ENCODE peak calls at places on chromosomes 12 and 14, in nine cellular contexts. X is cardiac muscle cell, C is Karpas-422, A is left ventricle myocardium inferior, W is heart left ventricle, R is stomach, Q is GM23338, G is astrocyte, I is SK-N-SH. U is an unnamed sample.

GRCh38 chr14:60327447-60328331 is 78.7 kb downstream of the PPM1A start:
- DNase-seq in Q (peak; percentile 69), R (peak; percentile 56), C (peak; percentile 97), I (peak; percentile 38), X (peak; percentile 45), A (peak; percentile 19), G (peak; percentile 11), W (peak; percentile 18), U (no peak)

GRCh38 chr14:28768549-28768870 is 1.9 kb downstream of the FOXG1 start:
- DNase-seq in G (no peak), R (no peak), A (no peak), I (no peak), W (no peak), X (no peak), C (no peak), Q (no peak), U (no peak)

GRCh38 chr14:53968756-53969155 is 12.1 kb upstream of the BMP4 start:
- DNase-seq in I (no peak), A (no peak), Q (no peak), W (no peak), X (no peak), R (no peak), G (no peak), C (no peak), U (no peak)

GRCh38 chr12:92649511-92650227 is 53.1 kb upstream of the PLEKHG7 start:
- DNase-seq in Q (peak; percentile 87), A (no peak), I (peak; percentile 65), W (peak; percentile 43), G (peak; percentile 80), R (peak; percentile 46), C (peak; percentile 74), X (peak; percentile 92), U (peak; percentile 76)

GRCh38 chr14:68172664-68173063 is 353.1 kb downstream of the RAD51B start:
- DNase-seq in R (no peak), Q (no peak), C (no peak), X (no peak), A (no peak), W (no peak), G (peak; percentile 64), I (no peak), U (peak; percentile 34)

GRCh38 chr12:132259364-132259871 is 70.0 kb downstream of the GALNT9 start:
- DNase-seq in I (no peak), R (no peak), W (no peak), G (no peak), C (no peak), X (peak; percentile 40), A (no peak), Q (no peak), U (no peak)

GRCh38 chr12:92002673-92003382 is 142.8 kb downstream of the BTG1 start:
- DNase-seq in A (no peak), I (peak; percentile 43), R (no peak), W (no peak), C (no peak), Q (no peak), G (peak; percentile 8), X (peak; percentile 57), U (no peak)

GRCh38 chr12:5114436-5114835 is 70.8 kb downstream of the KCNA5 start:
- DNase-seq in G (no peak), A (no peak), X (no peak), R (no peak), C (no peak), I (no peak), Q (no peak), W (no peak), U (no peak)

GRCh38 chr12:59649203-59649602 is 53.4 kb downstream of the SLC16A7 start:
- DNase-seq in I (no peak), W (no peak), Q (no peak), R (no peak), X (peak; percentile 22), A (no peak), C (no peak), G (no peak), U (no peak)

GRCh38 chr12:52216807-52217206 is 16.2 kb upstream of the KRT7 start:
- DNase-seq in W (no peak), G (no peak), I (no peak), R (peak; percentile 68), X (no peak), C (no peak), A (no peak), Q (no peak), U (no peak)

GRCh38 chr14:76490735-76491134 is 114.8 kb downstream of the ESRRB start:
- DNase-seq in C (no peak), R (no peak), I (no peak), A (no peak), Q (no peak), G (no peak), X (no peak), W (no peak), U (no peak)

GRCh38 chr14:88553886-88554457 is 835 bp downstream of the PTPN21 start:
- DNase-seq in W (no peak), G (peak; percentile 22), X (peak; percentile 32), C (no peak), R (no peak), Q (peak; percentile 15), I (no peak), A (no peak), U (no peak)

GRCh38 chr12:116919247-116919671 is 8.5 kb downstream of the FBXW8 start:
- DNase-seq in A (no peak), G (no peak), Q (no peak), R (no peak), X (no peak), I (no peak), C (peak; percentile 88), W (no peak), U (no peak)

GRCh38 chr12:96274331-96274730 is 80.2 kb downstream of the ELK3 start:
- DNase-seq in X (no peak), G (peak; percentile 75), Q (no peak), I (no peak), C (no peak), R (no peak), A (no peak), W (no peak), U (no peak)

GRCh38 chr12:132296063-132296462 is 33.3 kb downstream of the GALNT9 start:
- DNase-seq in C (no peak), X (no peak), W (no peak), R (no peak), A (no peak), G (no peak), I (no peak), Q (no peak), U (no peak)

GRCh38 chr14:76473381-76474263 is 97.7 kb downstream of the ESRRB start:
- DNase-seq in Q (peak; percentile 56), I (no peak), W (peak; percentile 64), A (peak; percentile 49), G (peak; percentile 6), R (no peak), X (peak; percentile 17), C (no peak), U (no peak)

GRCh38 chr12:2976581-2976996 is 17.4 kb downstream of the TEAD4 start:
- DNase-seq in R (no peak), C (no peak), I (peak; percentile 75), Q (peak; percentile 38), G (no peak), W (no peak), X (peak; percentile 30), A (no peak), U (no peak)

GRCh38 chr12:112833939-112834338 is 42.4 kb downstream of the RPH3A start:
- DNase-seq in G (no peak), R (no peak), Q (no peak), W (no peak), A (no peak), X (no peak), I (no peak), C (no peak), U (no peak)
- H3K4me1 ChIP-seq in G (peaks cover 21% of the 10 kb centered on the region), R (no peaks in the 10 kb centered on the region), Q (peaks cover 5% of the 10 kb centered on the region), W (no peaks in the 10 kb centered on the region), A (no peaks in the 10 kb centered on the region), X (no peaks in the 10 kb centered on the region), I (peaks cover 21% of the 10 kb centered on the region), C (peaks cover under 1% of the 10 kb centered on the region), U (no peaks in the 10 kb centered on the region)

GRCh38 chr14:52352546-52352945 is 38.4 kb downstream of the PTGER2 start:
- DNase-seq in I (no peak), R (no peak), G (no peak), A (no peak), C (no peak), W (no peak), X (no peak), Q (no peak), U (no peak)
- H3K4me1 ChIP-seq in I (peaks cover 30% of the 10 kb centered on the region), R (peaks cover 5% of the 10 kb centered on the region), G (peaks cover 47% of the 10 kb centered on the region), A (peaks cover 17% of the 10 kb centered on the region), C (no peaks in the 10 kb centered on the region), W (no peaks in the 10 kb centered on the region), X (peaks cover 5% of the 10 kb centered on the region), Q (no peaks in the 10 kb centered on the region), U (no peaks in the 10 kb centered on the region)

DNA sequence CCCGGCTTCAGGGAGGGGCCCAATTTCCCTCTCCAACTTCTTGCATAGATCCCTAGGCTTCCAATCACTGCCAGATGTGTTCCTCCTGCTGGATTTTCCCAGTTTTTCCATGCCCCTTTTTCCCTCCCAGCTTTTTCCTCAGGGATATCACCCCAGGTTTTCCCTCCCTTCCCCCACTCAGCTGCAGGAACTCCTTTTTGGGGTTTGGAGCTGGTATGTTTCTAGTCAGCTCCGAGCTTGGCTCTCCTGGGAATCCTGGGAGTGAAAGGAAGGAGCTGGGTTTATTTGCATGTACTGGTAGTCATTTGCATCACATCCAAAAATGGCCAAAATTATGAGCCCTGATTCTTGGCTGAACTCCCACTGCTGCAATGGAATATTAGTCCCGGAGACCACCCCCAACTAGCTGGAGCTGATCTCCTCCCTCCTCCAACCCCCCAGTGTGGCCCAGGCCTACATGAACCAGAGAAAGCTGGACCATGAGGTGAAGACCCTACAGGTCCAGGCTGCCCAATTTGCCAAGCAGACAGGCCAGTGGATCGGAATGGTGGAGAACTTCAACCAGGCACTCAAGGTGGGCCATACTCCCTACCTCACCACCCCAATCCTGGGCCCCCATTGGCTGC is 1.4 kb upstream of the RDH5 start:
- DNase-seq in Q (peak; percentile 22), I (no peak), C (no peak), W (no peak), A (no peak), G (no peak), X (peak; percentile 50), R (no peak), U (no peak)
- H3K4me1 ChIP-seq in Q (peaks cover 37% of the 10 kb centered on the region), I (peaks cover 29% of the 10 kb centered on the region), C (peaks cover 34% of the 10 kb centered on the region), W (peaks cover 61% of the 10 kb centered on the region), A (peaks cover 87% of the 10 kb centered on the region), G (peaks cover 65% of the 10 kb centered on the region), X (peaks cover 6% of the 10 kb centered on the region), R (peaks cover 76% of the 10 kb centered on the region), U (peaks cover 33% of the 10 kb centered on the region)

GRCh38 chr12:124855275-124855957 is 8.2 kb downstream of the SCARB1 start:
- DNase-seq in I (no peak), R (no peak), W (no peak), Q (no peak), X (no peak), C (no peak), G (no peak), A (no peak), U (no peak)

GRCh38 chr12:124852911-124853441 is 10.7 kb downstream of the SCARB1 start:
- DNase-seq in G (no peak), Q (no peak), W (no peak), X (no peak), R (no peak), I (no peak), A (no peak), C (no peak), U (no peak)

GRCh38 chr12:124854637-124855184 is 9.0 kb downstream of the SCARB1 start:
- DNase-seq in X (no peak), I (no peak), Q (no peak), C (no peak), A (no peak), R (no peak), G (no peak), W (no peak), U (no peak)

GRCh38 chr12:124852329-124852831 is 11.3 kb downstream of the SCARB1 start:
- DNase-seq in X (peak; percentile 61), Q (no peak), A (peak; percentile 54), W (peak; percentile 52), I (no peak), G (no peak), R (no peak), C (no peak), U (no peak)

GRCh38 chr12:124853781-124854636 is 9.7 kb downstream of the SCARB1 start:
- DNase-seq in C (no peak), R (no peak), I (no peak), G (no peak), Q (no peak), X (no peak), W (no peak), A (no peak), U (no peak)
- H3K4me1 ChIP-seq in C (peaks cover 22% of the 10 kb centered on the region), R (peaks cover 11% of the 10 kb centered on the region), I (no peaks in the 10 kb centered on the region), G (no peaks in the 10 kb centered on the region), Q (peaks cover 8% of the 10 kb centered on the region), X (peaks cover 26% of the 10 kb centered on the region), W (peaks cover 8% of the 10 kb centered on the region), A (peaks cover 51% of the 10 kb centered on the region), U (no peaks in the 10 kb centered on the region)

U was measured in HCT116.